ENCODE peak calls at places on chromosomes 16 and 17, in five cellular contexts. W is heart right ventricle, V is sigmoid colon, O is esophagus squamous epithelium, B is PC-9. C is an unnamed sample. For H3K36me3, the result is how much of the 10 kb centered on the place peaks cover.

GRCh38 chr17:48671697-48672171 is 45.6 kb upstream of the HOXB9 start:
- DNase-seq in W (peak), V (peak), O (no peak), B (peak), C (no peak)

GRCh38 chr16:90057738-90058173 is 19.4 kb downstream of the PRDM7 start:
- DNase-seq in W (no peak), V (no peak), O (no peak), B (no peak), C (no peak)

GRCh38 chr17:27959382-27959709 is 66.2 kb upstream of the LYRM9 start:
- DNase-seq in W (no peak), V (no peak), O (no peak), B (no peak), C (no peak)

GRCh38 chr17:51650772-51651171 is 390.4 kb downstream of the UTP18 start:
- DNase-seq in W (no peak), V (no peak), O (no peak), B (no peak), C (no peak)

GRCh38 chr16:81624718-81625543 is 154.2 kb upstream of the PLCG2 start:
- DNase-seq in W (no peak), V (no peak), O (no peak), B (peak), C (no peak)

GRCh38 chr17:77375917-77376651 is 235.3 kb downstream of the SEC14L1 start:
- DNase-seq in W (no peak), V (peak), O (no peak), B (no peak), C (no peak)

GRCh38 chr17:65055280-65055707 is 1.2 kb downstream of the GNA13 start:
- DNase-seq in W (no peak), V (no peak), O (no peak), B (no peak), C (no peak)

GRCh38 chr17:49715221-49715620 is 7.5 kb upstream of the SLC35B1 start:
- DNase-seq in W (no peak), V (no peak), O (no peak), B (no peak), C (no peak)

GRCh38 chr17:49739662-49740271 is 24.2 kb downstream of the FAM117A start:
- DNase-seq in W (peak), V (peak), O (peak), B (no peak), C (no peak)

GRCh38 chr17:80963812-80964211 is 27.8 kb upstream of the CHMP6 start:
- DNase-seq in W (no peak), V (no peak), O (no peak), B (no peak), C (no peak)

GRCh38 chr16:57815987-57816745 is 13.9 kb upstream of the KIFC3 start:
- DNase-seq in W (peak), V (peak), O (peak), B (peak), C (peak)

GRCh38 chr17:30782206-30782605 is 42.3 kb downstream of the CRLF3 start:
- DNase-seq in W (no peak), V (no peak), O (no peak), B (no peak), C (no peak)

GRCh38 chr17:7218774-7219173 is 862 bp downstream of the DLG4 start:
- DNase-seq in W (no peak), V (no peak), O (no peak), B (no peak), C (no peak)

GRCh38 chr17:61002316-61002736 is 324.7 kb downstream of the BCAS3 start:
- DNase-seq in W (no peak), V (no peak), O (no peak), B (no peak), C (no peak)

GRCh38 chr16:58195771-58196170 is 2.1 kb downstream of the CSNK2A2 start:
- DNase-seq in W (no peak), V (no peak), O (no peak), B (no peak), C (no peak)

GRCh38 chr16:30053376-30054015 is 12.1 kb upstream of the ALDOA start:
- DNase-seq in W (no peak), V (no peak), O (no peak), B (peak), C (no peak)

GRCh38 chr17:29138991-29139682 is 41.1 kb downstream of the MYO18A start:
- DNase-seq in W (peak), V (no peak), O (no peak), B (no peak), C (no peak)

GRCh38 chr16:54285414-54286066 is 1.0 kb downstream of the IRX3 start:
- DNase-seq in W (peak), V (no peak), O (no peak), B (peak), C (no peak)

GRCh38 chr17:48571826-48572417 is 6.2 kb downstream of the HOXB4 start:
- DNase-seq in W (no peak), V (no peak), O (no peak), B (no peak), C (no peak)

GRCh38 chr17:79272666-79273219 is 198.1 kb downstream of the ENGASE start:
- DNase-seq in W (no peak), V (no peak), O (no peak), B (peak), C (no peak)

GRCh38 chr17:10149573-10150399 is 48.6 kb downstream of the GAS7 start:
- DNase-seq in W (no peak), V (no peak), O (no peak), B (peak), C (no peak)

GRCh38 chr16:14193316-14193871 is 122.3 kb downstream of the MRTFB start:
- DNase-seq in W (no peak), V (no peak), O (no peak), B (no peak), C (no peak)

GRCh38 chr17:79818026-79818758 is 21.0 kb downstream of the CBX4 start:
- DNase-seq in W (no peak), V (no peak), O (no peak), B (no peak), C (no peak)

GRCh38 chr17:39800540-39800939 is 62.8 kb downstream of the GRB7 start:
- DNase-seq in W (no peak), V (no peak), O (no peak), B (no peak), C (no peak)

GRCh38 chr16:29756654-29757053 is 10.9 kb upstream of the C16orf54 start:
- DNase-seq in W (no peak), V (no peak), O (no peak), B (no peak), C (no peak)

GRCh38 chr16:79767597-79768280 is 167.2 kb upstream of the MAF start:
- DNase-seq in W (no peak), V (no peak), O (no peak), B (no peak), C (no peak)

GRCh38 chr16:30893082-30893743 is 664 bp downstream of the BCL7C start:
- DNase-seq in W (no peak), V (no peak), O (no peak), B (no peak), C (no peak)

GRCh38 chr16:1965610-1966009 is 984 bp upstream of the RPS2 start:
- DNase-seq in W (no peak), V (no peak), O (no peak), B (no peak), C (no peak)

GRCh38 chr16:47774661-47775060 is 313.5 kb downstream of the PHKB start:
- DNase-seq in W (no peak), V (no peak), O (no peak), B (peak), C (no peak)

GRCh38 chr17:6768447-6768846 is 7.6 kb upstream of the FBXO39 start:
- DNase-seq in W (no peak), V (no peak), O (no peak), B (peak), C (no peak)

GRCh38 chr17:47800686-47801085 is 20.9 kb downstream of the OSBPL7 start:
- DNase-seq in W (no peak), V (no peak), O (no peak), B (no peak), C (peak)

GRCh38 chr17:65558683-65559311 is 2.7 kb downstream of the AXIN2 start:
- DNase-seq in W (no peak), V (no peak), O (no peak), B (no peak), C (no peak)

GRCh38 chr17:20206068-20206467 is 196.9 kb downstream of the SPECC1 start:
- DNase-seq in W (no peak), V (no peak), O (no peak), B (no peak), C (no peak)

DNA sequence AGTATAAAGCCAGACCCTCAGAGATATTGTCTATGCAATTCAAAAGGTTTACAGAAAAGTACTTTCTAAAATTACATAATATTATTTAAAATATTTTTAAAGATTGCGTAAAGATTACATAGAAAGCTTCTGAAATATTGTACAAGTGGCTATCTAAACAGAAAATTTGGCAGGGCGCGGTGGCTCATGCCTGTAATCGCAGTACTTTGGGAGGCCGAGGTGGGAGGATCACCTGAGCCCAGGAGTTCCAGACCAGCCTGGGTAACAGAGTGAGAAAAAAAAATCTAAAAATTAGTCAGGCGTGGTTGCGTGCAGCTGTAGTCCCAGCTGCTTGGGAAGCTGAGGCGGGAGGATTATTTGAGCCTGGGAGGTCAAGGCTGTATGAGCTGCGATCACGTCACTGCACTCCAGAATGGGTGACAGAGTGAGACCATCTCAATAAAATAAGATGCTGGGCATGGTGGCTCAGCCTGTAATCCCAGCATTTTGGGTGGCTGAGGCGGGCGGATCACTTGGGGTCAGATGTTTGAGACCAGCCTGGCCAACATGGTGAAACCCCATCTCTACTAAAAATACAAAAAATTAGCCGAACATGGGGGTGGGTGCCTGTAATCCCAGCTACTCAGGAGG is 18.1 kb downstream of the UBN1 start:
- DNase-seq in W (no peak), V (no peak), O (no peak), B (no peak), C (no peak)
- H3K36me3 ChIP-seq in W (half or more), V (under half), O (under half), B (under half), C (under half)

DNA sequence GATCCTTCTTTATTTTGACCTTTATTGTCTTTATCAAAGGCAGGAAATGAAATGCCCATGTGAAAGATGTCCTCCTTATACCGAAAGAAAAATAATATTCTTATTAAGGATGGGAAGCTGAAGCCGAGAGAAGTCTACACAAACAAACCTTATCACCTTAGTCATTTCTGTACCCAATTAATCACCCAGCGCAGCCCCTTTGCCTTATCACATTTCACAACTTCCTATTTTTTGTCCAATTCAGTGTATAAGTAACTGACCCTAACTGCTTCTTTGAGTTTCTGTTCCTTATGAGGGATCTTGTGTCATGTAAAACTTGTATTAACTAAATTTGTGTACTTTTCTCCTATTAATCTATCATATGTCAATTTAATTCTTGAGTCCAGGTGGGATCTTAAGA is 16.4 kb upstream of the CCL23 start:
- DNase-seq in W (no peak), V (no peak), O (no peak), B (no peak), C (no peak)
- H3K36me3 ChIP-seq in W (under half), V (under half), O (under half), B (under half), C (under half)

GRCh38 chr16:70569752-70570151 is 46.1 kb downstream of the SF3B3 start:
- DNase-seq in W (no peak), V (no peak), O (no peak), B (no peak), C (no peak)

GRCh38 chr16:70570967-70571570 is 47.5 kb downstream of the SF3B3 start:
- DNase-seq in W (no peak), V (no peak), O (no peak), B (no peak), C (no peak)

GRCh38 chr16:70572050-70572925 is 48.7 kb downstream of the SF3B3 start:
- DNase-seq in W (no peak), V (no peak), O (no peak), B (no peak), C (no peak)

GRCh38 chr16:70572926-70573270 is 49.3 kb downstream of the SF3B3 start:
- DNase-seq in W (no peak), V (no peak), O (no peak), B (no peak), C (no peak)

GRCh38 chr16:70571623-70572022 is 48.0 kb downstream of the SF3B3 start:
- DNase-seq in W (no peak), V (no peak), O (no peak), B (no peak), C (no peak)
- H3K36me3 ChIP-seq in W (half or more), V (half or more), O (half or more), B (half or more), C (under half)

GRCh38 chr16:630024-630814 is 566 bp upstream of the WFIKKN1 start:
- DNase-seq in W (no peak), V (no peak), O (no peak), B (no peak), C (no peak)
- H3K36me3 ChIP-seq in W (under half), V (under half), O (under half), B (under half), C (under half)